ENCODE peak calls at places on chromosomes 3 and 15, in four cellular contexts. B is H1, D is IMR-90, C is mesendoderm. S is an unnamed sample. For H3K4me1, the result is how much of the 10 kb centered on the place peaks cover.

GRCh38 chr3:185796431-185797107 is 28.3 kb downstream of the IGF2BP2 start:
- DNase-seq in D (peak), C (no peak), B (no peak), S (no peak)

GRCh38 chr3:57971975-57972374 is 36.2 kb upstream of the FLNB start:
- DNase-seq in D (no peak), B (no peak), C (no peak), S (no peak)

GRCh38 chr15:97904196-97904572 is 56.3 kb upstream of the ARRDC4 start:
- DNase-seq in C (peak), D (peak), B (peak), S (peak)

GRCh38 chr15:38197553-38197952 is 55.1 kb upstream of the SPRED1 start:
- DNase-seq in B (no peak), D (peak), C (no peak), S (no peak)

GRCh38 chr15:100215031-100215842 is 126.5 kb downstream of the ADAMTS17 start:
- DNase-seq in D (no peak), B (no peak), C (no peak), S (no peak)

GRCh38 chr3:48240000-48240710 is 749 bp upstream of the ZNF589 start:
- DNase-seq in D (no peak), B (peak), C (peak), S (peak)

GRCh38 chr3:61257148-61257547 is 5.9 kb upstream of the FHIT start:
- DNase-seq in C (no peak), B (no peak), D (no peak), S (no peak)

GRCh38 chr15:30859091-30859874 is 44.4 kb upstream of the FAN1 start:
- DNase-seq in C (peak), D (peak), B (no peak), S (no peak)

GRCh38 chr3:120450914-120451669 is at the start of gene FSTL1:
- DNase-seq in B (no peak), C (peak), D (peak), S (peak)

GRCh38 chr3:150357923-150358322 is 50.2 kb upstream of the TSC22D2 start:
- DNase-seq in D (no peak), B (no peak), C (no peak), S (no peak)

GRCh38 chr3:143360244-143360643 is 240.7 kb downstream of the CHST2 start:
- DNase-seq in D (no peak), B (no peak), C (no peak), S (no peak)

GRCh38 chr15:41966920-41967465 is 5.4 kb downstream of the EHD4 start:
- DNase-seq in B (no peak), D (no peak), C (no peak), S (no peak)

GRCh38 chr15:90291679-90292356 is 26.3 kb downstream of the NGRN start:
- DNase-seq in B (no peak), D (no peak), C (peak), S (peak)

GRCh38 chr3:24405057-24405456 is 89.6 kb downstream of the THRB start:
- DNase-seq in C (no peak), B (no peak), D (no peak), S (no peak)
- H4K5ac ChIP-seq in C (no peak), B (no peak), D (no peak), S (no peak)

GRCh38 chr15:36884404-36885335 is 215.7 kb downstream of the MEIS2 start:
- DNase-seq in B (no peak), C (no peak), D (no peak), S (no peak)
- H3K4me1 ChIP-seq in B (under half), C (under half), D (under half), S (under half)

DNA sequence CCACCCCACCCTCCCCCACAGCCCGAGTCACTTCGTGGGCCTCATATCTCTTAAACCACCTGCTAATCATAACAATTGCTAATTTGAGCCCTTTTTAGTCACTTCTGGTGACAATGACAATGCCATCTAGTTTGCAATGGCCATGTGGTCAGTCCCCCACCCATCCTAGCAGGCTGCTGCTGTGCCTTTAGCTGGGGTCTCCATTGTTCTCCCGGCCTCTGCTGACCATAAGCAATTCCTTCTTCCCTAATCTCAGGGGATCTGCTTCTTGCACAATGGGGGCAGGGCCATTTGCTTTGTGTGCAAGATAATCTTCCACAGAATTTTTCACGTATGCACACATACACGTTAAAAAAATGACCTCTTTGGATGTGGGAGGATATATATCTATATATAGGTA is 406.1 kb upstream of the ONECUT1 start:
- DNase-seq in B (no peak), C (peak), D (no peak), S (no peak)
- H4K5ac ChIP-seq in B (no peak), C (no peak), D (no peak), S (no peak)

DNA sequence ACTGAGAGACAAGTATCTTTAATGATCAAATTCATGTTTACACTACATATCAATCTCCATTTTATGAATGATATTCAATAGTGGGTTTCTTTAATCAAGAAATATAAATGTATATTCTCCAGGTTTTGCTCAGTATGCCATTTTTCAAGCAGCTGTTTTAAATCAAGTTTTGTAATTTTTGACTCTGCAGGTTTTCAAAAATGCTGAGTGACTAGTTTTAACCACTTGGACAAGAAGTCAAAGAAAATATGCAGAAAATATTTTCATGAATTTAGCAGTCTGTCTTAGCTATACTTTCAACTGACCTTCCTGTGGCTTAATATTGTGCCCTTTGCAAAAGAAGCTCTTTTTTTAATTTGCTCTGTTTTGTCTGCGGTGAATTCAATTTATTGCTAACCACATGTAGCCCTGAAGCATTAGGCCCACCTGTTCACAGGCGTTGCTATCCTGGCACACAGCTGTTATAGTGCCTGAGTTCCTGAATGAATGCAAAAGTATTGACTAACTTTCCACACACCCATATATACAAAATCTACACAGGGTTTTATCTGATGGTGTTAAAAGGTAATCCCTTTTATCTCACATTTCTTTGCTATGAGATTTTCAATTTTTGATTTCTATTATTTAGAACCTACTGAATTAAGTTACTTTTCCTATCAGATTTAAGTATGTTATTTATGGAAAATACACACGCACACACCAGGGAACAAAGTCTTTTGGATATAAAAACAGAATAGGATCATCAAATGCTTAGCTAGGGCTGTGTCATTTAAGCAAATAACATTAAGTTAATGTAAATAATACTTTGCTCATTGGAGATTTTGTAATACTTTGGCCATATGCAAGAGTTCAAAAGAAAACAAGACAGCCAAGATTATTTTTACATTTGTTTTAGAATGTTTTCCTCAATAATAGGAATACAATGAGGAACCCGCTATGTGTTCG is 1166.1 kb upstream of the GBE1 start:
- DNase-seq in B (no peak), D (no peak), C (no peak), S (no peak)
- H3K4me1 ChIP-seq in B (under half), D (under half), C (under half), S (under half)

GRCh38 chr3:49732592-49732991 is 8.8 kb upstream of the GMPPB start:
- DNase-seq in D (no peak), C (no peak), B (no peak), S (no peak)
- H4K5ac ChIP-seq in D (no peak), C (no peak), B (no peak), S (no peak)

GRCh38 chr3:138378990-138379389 is 30.6 kb downstream of the MRAS start:
- DNase-seq in B (no peak), D (no peak), C (no peak), S (no peak)

GRCh38 chr3:138378331-138378730 is 30.0 kb downstream of the MRAS start:
- DNase-seq in C (no peak), B (no peak), D (no peak), S (no peak)

GRCh38 chr3:138375446-138375845 is 27.1 kb downstream of the MRAS start:
- DNase-seq in C (no peak), B (no peak), D (no peak), S (no peak)

GRCh38 chr3:138376663-138377062 is 28.3 kb downstream of the MRAS start:
- DNase-seq in B (no peak), D (no peak), C (no peak), S (no peak)

DNA sequence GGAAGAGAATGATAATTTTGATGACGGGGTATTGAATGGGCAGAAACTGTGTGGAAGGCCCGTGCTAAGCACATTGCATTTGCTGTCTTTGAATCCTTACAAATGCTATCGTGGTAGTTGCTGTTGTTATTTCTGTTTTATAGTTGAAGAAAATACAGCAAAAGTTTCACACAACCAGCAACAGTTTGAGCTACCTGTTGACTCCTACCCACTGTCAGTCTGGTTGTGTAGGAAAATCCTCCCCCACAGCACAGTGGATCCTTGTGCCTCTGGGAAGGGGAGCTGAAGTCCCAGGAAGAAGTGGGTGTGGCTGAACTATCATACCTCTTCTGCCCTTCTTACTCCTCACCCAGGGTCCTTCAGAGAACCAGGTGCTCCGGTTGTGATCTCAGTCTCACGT is 29.4 kb downstream of the MRAS start:
- DNase-seq in C (no peak), B (no peak), D (no peak), S (no peak)
- H3K4me1 ChIP-seq in C (under half), B (under half), D (under half), S (under half)

GRCh38 chr15:33561407-33561806 is 250.6 kb downstream of the RYR3 start:
- DNase-seq in D (no peak), C (peak), B (no peak), S (no peak)
- H4K5ac ChIP-seq in D (no peak), C (no peak), B (no peak), S (no peak)

GRCh38 chr3:9870978-9871377 is 9.1 kb downstream of the CIDEC start:
- DNase-seq in B (no peak), C (no peak), D (peak), S (no peak)

GRCh38 chr3:9866639-9867038 is 13.4 kb downstream of the CIDEC start:
- DNase-seq in B (no peak), C (no peak), D (no peak), S (no peak)

GRCh38 chr3:9869955-9870354 is 10.1 kb downstream of the CIDEC start:
- DNase-seq in D (no peak), C (no peak), B (no peak), S (no peak)

GRCh38 chr3:9862391-9863235 is 17.4 kb downstream of the CIDEC start:
- DNase-seq in B (no peak), C (peak), D (no peak), S (peak)

GRCh38 chr3:9867106-9867505 is 12.9 kb downstream of the CIDEC start:
- DNase-seq in B (no peak), D (no peak), C (no peak), S (no peak)
- H3K4me1 ChIP-seq in B (under half), D (under half), C (under half), S (under half)

DNA sequence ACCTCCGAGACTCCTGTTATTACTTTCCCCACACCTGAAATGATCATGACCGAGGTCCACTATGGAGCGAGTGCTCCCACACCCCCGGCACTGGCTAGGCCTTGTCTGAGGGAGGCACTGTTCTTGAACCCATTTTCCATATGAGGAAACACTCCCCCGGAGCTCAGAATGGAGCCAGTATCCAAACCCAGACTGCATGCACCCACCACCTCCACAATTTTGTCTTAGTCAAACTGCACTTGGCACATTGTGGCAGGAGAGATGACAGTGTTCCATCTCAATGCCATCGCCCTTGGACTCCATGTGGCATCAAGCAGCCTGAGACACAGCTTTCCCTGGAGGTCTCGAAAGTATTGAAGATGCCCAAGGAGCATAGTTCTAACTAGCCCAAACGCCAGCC is 154.1 kb downstream of the NUP210 start:
- DNase-seq in D (no peak), C (no peak), B (no peak), S (no peak)
- H4K5ac ChIP-seq in D (no peak), C (no peak), B (no peak), S (no peak)

GRCh38 chr3:76949033-76949432 is 90.9 kb upstream of the ROBO2 start:
- DNase-seq in C (no peak), D (no peak), B (no peak), S (no peak)
- H3K4me1 ChIP-seq in C (under half), D (under half), B (under half), S (under half)